ENCODE peak calls at places on chromosomes 13 and 19, in seven cellular contexts. W is heart left ventricle; Q is hepatocyte; X is iPS DF 6.9; M is CD4-positive, alpha-beta memory T cell; Y is CD8-positive, alpha-beta memory T cell; P is lower lobe of right lung. Z is an unnamed sample. For H3K27me3, the result is how much of the 10 kb centered on the place peaks cover.

GRCh38 chr19:2962018-2962670 is 15.2 kb upstream of the TLE6 start:
- DNase-seq in W (no peak), Q (peak), X (no peak), M (peak), Y (peak), P (no peak), Z (no peak)

GRCh38 chr13:40562975-40563349 is 103.5 kb downstream of the FOXO1 start:
- DNase-seq in W (no peak), Q (no peak), X (no peak), M (no peak), Y (no peak), P (peak), Z (no peak)

GRCh38 chr19:1076951-1077350 is 10.0 kb downstream of the ARHGAP45 start:
- DNase-seq in W (peak), Q (no peak), X (no peak), M (peak), Y (peak), P (peak), Z (peak)

GRCh38 chr13:98468929-98469328 is 108.0 kb downstream of the STK24 start:
- DNase-seq in W (no peak), Q (no peak), X (no peak), M (no peak), Y (no peak), P (no peak), Z (no peak)

GRCh38 chr13:51525567-51526165 is 58.6 kb upstream of the WDFY2 start:
- DNase-seq in W (no peak), Q (no peak), X (no peak), M (no peak), Y (no peak), P (no peak), Z (no peak)

GRCh38 chr13:30158774-30159445 is 148.4 kb downstream of the KATNAL1 start:
- DNase-seq in W (no peak), Q (no peak), X (no peak), M (peak), Y (no peak), P (no peak), Z (no peak)

GRCh38 chr13:98557934-98558630 is 18.8 kb downstream of the STK24 start:
- DNase-seq in W (no peak), Q (no peak), X (no peak), M (no peak), Y (no peak), P (no peak), Z (no peak)

GRCh38 chr19:37077929-37078716 is at the start of gene ZNF420:
- DNase-seq in W (peak), Q (peak), X (peak), M (peak), Y (peak), P (peak), Z (peak)

GRCh38 chr13:20412761-20413355 is 112.8 kb downstream of the CRYL1 start:
- DNase-seq in W (no peak), Q (no peak), X (peak), M (no peak), Y (no peak), P (no peak), Z (no peak)

GRCh38 chr19:31491246-31491645 is 142.0 kb upstream of the TSHZ3 start:
- DNase-seq in W (no peak), Q (no peak), X (no peak), M (no peak), Y (no peak), P (no peak), Z (no peak)

GRCh38 chr13:110343241-110343865 is 36.3 kb downstream of the COL4A2 start:
- DNase-seq in W (peak), Q (no peak), X (no peak), M (no peak), Y (no peak), P (no peak), Z (no peak)

GRCh38 chr13:66171821-66172220 is 1058.3 kb downstream of the PCDH9 start:
- DNase-seq in W (no peak), Q (no peak), X (no peak), M (no peak), Y (no peak), P (no peak), Z (no peak)

GRCh38 chr19:19750842-19751790 is 18.2 kb upstream of the ZNF14 start:
- DNase-seq in W (no peak), Q (no peak), X (no peak), M (no peak), Y (no peak), P (no peak), Z (no peak)

DNA sequence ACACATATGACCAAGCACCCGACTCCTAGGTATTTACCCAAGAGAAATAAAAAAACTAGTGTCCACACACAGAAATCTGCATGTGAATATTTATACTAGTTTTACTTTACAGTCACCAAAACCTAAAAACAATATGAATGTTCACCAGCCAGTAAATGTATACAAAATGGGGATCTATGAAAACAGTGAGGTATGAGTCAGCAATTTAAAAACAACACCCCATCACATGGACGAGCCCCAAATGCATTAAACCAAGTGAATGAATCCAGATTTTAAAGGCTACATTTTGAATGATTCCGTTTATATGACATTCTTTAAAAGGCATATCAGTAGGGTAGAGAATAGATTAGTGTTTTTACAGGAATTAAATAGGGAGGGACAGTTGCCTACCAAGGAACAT is 22.1 kb downstream of the SIGLEC7 start:
- DNase-seq in W (no peak), Q (no peak), X (no peak), M (no peak), Y (no peak), P (no peak), Z (no peak)
- H3K27me3 ChIP-seq in W (under half), Q (under half), X (under half), M (under half), Y (under half), P (under half), Z (under half)

DNA sequence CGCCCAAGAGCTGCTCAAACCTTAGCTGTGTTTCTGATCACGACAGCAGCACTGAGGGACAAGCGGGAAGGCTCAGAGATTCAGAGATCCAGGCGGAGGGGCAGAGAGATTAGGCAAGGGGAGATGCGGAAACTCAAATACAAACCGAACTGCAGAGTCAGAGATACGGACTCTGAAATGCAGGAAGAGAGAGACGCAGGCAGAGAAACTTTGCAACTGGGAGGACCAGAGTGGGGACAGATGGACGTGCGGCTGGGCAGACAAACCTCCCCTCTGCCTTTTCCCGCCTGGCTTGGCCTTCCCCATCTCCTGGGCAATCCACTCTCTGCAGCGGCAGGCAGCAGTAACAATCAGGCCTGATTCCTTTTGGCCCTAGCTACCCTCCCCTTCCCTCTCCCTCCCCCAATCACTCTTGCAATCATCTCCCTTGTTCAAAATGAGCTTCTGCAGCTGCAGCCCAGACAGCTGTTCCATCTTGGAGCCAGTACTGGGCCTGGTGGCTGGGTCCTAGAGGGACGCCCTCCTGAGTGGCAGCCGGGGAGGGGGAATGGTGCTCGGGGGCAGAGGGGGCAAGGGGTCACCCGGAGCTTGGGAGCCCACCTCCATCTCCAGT is 29.7 kb downstream of the OLFM2 start:
- DNase-seq in W (no peak), Q (no peak), X (no peak), M (no peak), Y (no peak), P (no peak), Z (no peak)
- H3K27me3 ChIP-seq in W (under half), Q (under half), X (under half), M (under half), Y (under half), P (under half), Z (under half)

GRCh38 chr19:47618771-47619170 is 9.8 kb downstream of the BICRA start:
- DNase-seq in W (peak), Q (no peak), X (no peak), M (no peak), Y (no peak), P (no peak), Z (no peak)
- H3K27me3 ChIP-seq in W (under half), Q (under half), X (under half), M (under half), Y (under half), P (under half), Z (under half)

GRCh38 chr13:27979001-27979643 is 9.4 kb downstream of the URAD start:
- DNase-seq in W (no peak), Q (no peak), X (no peak), M (no peak), Y (no peak), P (no peak), Z (no peak)
- H3K27me3 ChIP-seq in W (half or more), Q (half or more), X (half or more), M (under half), Y (under half), P (half or more), Z (under half)